ENCODE peak calls at places on chromosome 3, in five cellular contexts. P is A549, O is tibial nerve, B is HCT116, X is uterus. F is an unnamed sample.

GRCh38 chr3:65627102-65627501 is 411.6 kb downstream of the MAGI1 start:
- DNase-seq in O (no peak), B (no peak), X (no peak), P (no peak), F (no peak)

GRCh38 chr3:87413821-87414220 is 137.4 kb upstream of the POU1F1 start:
- DNase-seq in B (no peak), P (no peak), X (no peak), O (no peak), F (no peak)

GRCh38 chr3:142236173-142236572 is 10.8 kb upstream of the GK5 start:
- DNase-seq in X (no peak), O (no peak), P (no peak), B (no peak), F (no peak)

GRCh38 chr3:10142707-10143560 is 1.4 kb downstream of the VHL start:
- DNase-seq in X (peak), P (peak), B (no peak), O (no peak), F (no peak)

GRCh38 chr3:161851941-161852566 is 355.4 kb downstream of the OTOL1 start:
- DNase-seq in P (peak), B (peak), X (no peak), O (peak), F (no peak)

GRCh38 chr3:169527539-169527938 is 136.0 kb downstream of the MECOM start:
- DNase-seq in X (no peak), O (no peak), P (no peak), B (no peak), F (no peak)

GRCh38 chr3:140845878-140846277 is 95.8 kb upstream of the SLC25A36 start:
- DNase-seq in P (no peak), X (no peak), B (no peak), O (no peak), F (no peak)

GRCh38 chr3:156648086-156648485 is 26.3 kb upstream of the TIPARP start:
- DNase-seq in X (no peak), B (no peak), O (no peak), P (no peak), F (no peak)

GRCh38 chr3:21435871-21436270 is 315.1 kb downstream of the ZNF385D start:
- DNase-seq in X (no peak), P (peak), O (no peak), B (no peak), F (peak)

GRCh38 chr3:188524057-188524456 is 370.1 kb downstream of the LPP start:
- DNase-seq in O (no peak), X (no peak), P (no peak), B (no peak), F (no peak)

GRCh38 chr3:19065027-19065426 is 83.3 kb upstream of the KCNH8 start:
- DNase-seq in P (no peak), O (no peak), X (no peak), B (no peak), F (no peak)

GRCh38 chr3:52523386-52524257 is 10.0 kb downstream of the NT5DC2 start:
- DNase-seq in B (no peak), X (no peak), P (no peak), O (no peak), F (no peak)

GRCh38 chr3:64221564-64222257 is 3.6 kb downstream of the PRICKLE2 start:
- DNase-seq in O (no peak), X (no peak), P (no peak), B (no peak), F (no peak)

GRCh38 chr3:179852117-179852886 is 184.4 kb downstream of the PEX5L start:
- DNase-seq in P (peak), O (no peak), X (no peak), B (no peak), F (peak)

GRCh38 chr3:134291300-134292254 is 40.9 kb upstream of the RYK start:
- DNase-seq in O (peak), P (peak), X (peak), B (no peak), F (no peak)

GRCh38 chr3:188000361-188000861 is 153.5 kb upstream of the LPP start:
- DNase-seq in O (no peak), B (no peak), X (no peak), P (no peak), F (no peak)

GRCh38 chr3:8996681-8997121 is 33.4 kb upstream of the RAD18 start:
- DNase-seq in X (peak), P (no peak), B (no peak), O (peak), F (no peak)

GRCh38 chr3:149657796-149658443 is at the start of gene WWTR1:
- DNase-seq in O (peak), X (peak), P (peak), B (peak), F (peak)

GRCh38 chr3:39752751-39753150 is 56.7 kb upstream of the MYRIP start:
- DNase-seq in B (no peak), O (no peak), P (no peak), X (no peak), F (no peak)

GRCh38 chr3:18988619-18989229 is 159.6 kb upstream of the KCNH8 start:
- DNase-seq in P (peak), O (no peak), X (no peak), B (no peak), F (no peak)

GRCh38 chr3:188389711-188390346 is 235.9 kb downstream of the LPP start:
- DNase-seq in B (no peak), X (no peak), P (no peak), O (peak), F (no peak)

GRCh38 chr3:150623945-150624344 is 20.8 kb downstream of the SELENOT start:
- DNase-seq in X (no peak), P (no peak), O (no peak), B (no peak), F (no peak)

GRCh38 chr3:170226426-170226960 is 4.3 kb downstream of the PRKCI start:
- DNase-seq in X (no peak), P (no peak), O (no peak), B (no peak), F (no peak)

GRCh38 chr3:189806171-189806951 is 175.2 kb downstream of the TP63 start:
- DNase-seq in X (no peak), P (no peak), B (no peak), O (no peak), F (no peak)

GRCh38 chr3:182682263-182683229 is 110.8 kb upstream of the ATP11B start:
- DNase-seq in P (peak), X (no peak), B (no peak), O (no peak), F (peak)

GRCh38 chr3:113117511-113118302 is 93.7 kb upstream of the BOC start:
- DNase-seq in B (no peak), X (no peak), O (no peak), P (no peak), F (peak)

GRCh38 chr3:52345521-52346110 is 29.5 kb downstream of the DNAH1 start:
- DNase-seq in O (no peak), B (no peak), P (no peak), X (no peak), F (peak)

GRCh38 chr3:54243960-54244359 is 121.6 kb downstream of the CACNA2D3 start:
- DNase-seq in B (no peak), O (no peak), X (no peak), P (no peak), F (no peak)

GRCh38 chr3:157618075-157618760 is 115.0 kb upstream of the VEPH1 start:
- DNase-seq in B (peak), X (no peak), O (no peak), P (peak), F (peak)

GRCh38 chr3:115436767-115437301 is 186.5 kb upstream of the GAP43 start:
- DNase-seq in B (peak), X (no peak), P (peak), O (no peak), F (peak)

GRCh38 chr3:188510366-188510765 is 356.4 kb downstream of the LPP start:
- DNase-seq in B (no peak), X (no peak), O (no peak), P (no peak), F (no peak)

GRCh38 chr3:79297242-79297641 is 470.6 kb downstream of the ROBO1 start:
- DNase-seq in B (no peak), P (peak), X (no peak), O (no peak), F (peak)

GRCh38 chr3:9500108-9501050 is 53.2 kb downstream of the LHFPL4 start:
- DNase-seq in B (peak), X (no peak), P (peak), O (no peak), F (peak)

GRCh38 chr3:148601766-148602685 is 95.7 kb upstream of the AGTR1 start:
- DNase-seq in X (no peak), O (no peak), P (peak), B (no peak), F (no peak)
- TF ChIP-seq POLR2A in X (no peak), O (no peak), P (no peak), B (no peak), F (no peak)

GRCh38 chr3:147049305-147049704 is 357.0 kb downstream of the ZIC4 start:
- DNase-seq in P (no peak), X (no peak), O (no peak), B (no peak), F (no peak)
- TF ChIP-seq POLR2A in P (no peak), X (no peak), O (no peak), B (no peak), F (no peak)

GRCh38 chr3:127822836-127823589 is 698 bp upstream of the MGLL start:
- DNase-seq in O (peak), B (no peak), X (no peak), P (peak), F (no peak)
- TF ChIP-seq POLR2A in O (peak), B (no peak), X (peak), P (peak), F (peak)

DNA sequence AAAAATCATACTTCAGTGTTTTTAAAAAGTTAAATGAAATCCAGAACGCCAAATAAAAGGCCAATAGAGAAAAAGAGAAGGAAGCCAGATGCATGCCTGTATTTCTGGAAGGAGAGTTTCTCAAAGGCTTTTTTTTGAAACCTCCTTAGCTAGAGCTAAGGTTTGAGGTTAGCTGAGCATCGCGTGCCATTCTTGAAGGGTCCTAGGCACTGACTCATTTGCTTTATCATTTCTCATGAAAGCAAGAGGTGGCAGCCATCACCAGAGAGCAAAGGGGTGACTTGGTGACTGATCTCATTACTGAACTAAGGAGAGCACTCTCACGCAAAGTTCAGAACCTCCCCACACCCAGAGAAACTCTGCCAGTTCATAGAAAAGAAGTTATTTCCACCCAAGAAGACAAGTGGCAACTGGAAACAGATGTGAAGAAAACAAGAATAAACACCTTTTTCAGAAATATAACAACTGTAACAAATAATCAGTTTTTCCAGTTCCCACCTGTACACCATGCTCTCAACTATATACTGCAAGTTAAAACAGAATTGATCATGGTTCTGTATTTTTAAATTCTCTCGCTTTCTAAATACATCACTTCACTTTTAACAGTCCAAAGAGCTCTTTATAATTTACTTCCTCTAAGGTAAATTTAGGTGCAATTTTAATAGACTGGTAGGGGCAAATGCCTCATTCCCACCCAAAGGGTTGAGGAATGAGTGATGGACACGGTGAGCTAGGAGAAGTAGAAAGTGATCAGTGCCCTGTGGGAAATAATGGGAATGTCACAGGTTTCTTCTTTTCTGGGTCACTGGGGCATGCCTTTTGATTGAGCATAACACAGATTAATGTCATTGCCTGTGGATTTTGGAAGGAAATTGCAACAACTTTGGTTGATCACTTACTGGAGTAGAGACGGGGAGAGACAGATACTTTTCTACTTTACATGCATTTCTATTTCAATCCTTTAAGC is 24.7 kb downstream of the GPR15 start:
- DNase-seq in X (no peak), B (peak), P (no peak), O (no peak), F (no peak)
- TF ChIP-seq POLR2A in X (no peak), B (peak), P (no peak), O (no peak), F (no peak)

GRCh38 chr3:16069149-16069922 is 105.1 kb upstream of the GALNT15 start:
- DNase-seq in P (peak), O (no peak), X (no peak), B (no peak), F (no peak)

GRCh38 chr3:16066975-16067374 is 107.5 kb upstream of the GALNT15 start:
- DNase-seq in B (no peak), O (no peak), P (peak), X (no peak), F (no peak)

GRCh38 chr3:16070707-16071106 is 103.8 kb upstream of the GALNT15 start:
- DNase-seq in O (no peak), B (no peak), P (no peak), X (no peak), F (no peak)

GRCh38 chr3:16066545-16066944 is 107.9 kb upstream of the GALNT15 start:
- DNase-seq in B (no peak), X (no peak), P (no peak), O (no peak), F (no peak)

DNA sequence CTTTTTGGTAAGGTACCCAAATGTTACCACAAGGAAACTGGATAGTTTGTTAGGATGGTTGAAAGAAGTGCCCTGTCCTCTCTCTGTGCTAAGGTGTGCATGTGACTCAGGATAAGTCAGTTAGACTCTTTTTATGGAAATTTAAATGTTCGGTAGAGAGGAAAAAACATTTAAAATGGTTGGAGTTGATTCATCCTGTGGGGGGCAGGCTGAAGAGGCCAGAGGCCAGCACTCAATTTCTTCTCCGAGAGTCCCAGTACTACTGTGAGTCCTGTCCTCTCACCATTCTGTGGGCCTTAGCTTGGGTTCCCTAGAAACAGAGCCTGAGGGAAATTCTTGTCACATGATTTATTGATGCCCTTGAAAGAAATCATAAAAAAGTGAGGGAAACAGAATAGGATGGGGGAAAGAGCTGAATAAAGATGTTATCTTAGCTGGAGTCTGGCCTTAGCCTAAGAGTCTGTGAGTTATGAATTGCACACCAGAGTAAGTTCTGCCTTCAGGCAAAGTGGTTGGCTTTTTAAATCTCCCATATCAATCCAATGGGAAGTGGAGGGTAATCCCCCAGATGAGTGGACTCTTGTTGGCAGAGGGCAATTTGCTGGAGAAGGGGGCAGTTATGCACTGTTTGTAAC is 106.5 kb upstream of the GALNT15 start:
- DNase-seq in B (no peak), X (no peak), O (no peak), P (peak), F (no peak)
- TF ChIP-seq POLR2A in B (no peak), X (no peak), O (no peak), P (no peak), F (no peak)

GRCh38 chr3:122382888-122383666 is at the start of gene MIX23:
- DNase-seq in P (peak), X (peak), O (peak), B (peak), F (peak)
- TF ChIP-seq POLR2A in P (peak), X (peak), O (peak), B (peak), F (peak)

GRCh38 chr3:71584216-71585061 is 911 bp upstream of the FOXP1 start:
- DNase-seq in O (peak), B (no peak), P (peak), X (peak), F (peak)
- TF ChIP-seq POLR2A in O (peak), B (no peak), P (no peak), X (no peak), F (peak)

F was measured in H54.